ENCODE peak calls at places on chromosome X, in six cellular contexts. One of them, this sample, is unnamed.

GRCh38 chrX:2862404-2862803 is 33.7 kb downstream of the GYG2 start:
- DNase-seq in gastrocnemius medialis: no peak
- DNase-seq in GM12892: no peak
- DNase-seq in GM12891: no peak
- DNase-seq in HepG2: peak; percentile 7
- DNase-seq in H1: no peak
- DNase-seq in this sample: no peak

GRCh38 chrX:15224747-15225146 is 45.1 kb downstream of the ASB9 start:
- DNase-seq in gastrocnemius medialis: no peak
- DNase-seq in GM12892: no peak
- DNase-seq in GM12891: no peak
- DNase-seq in HepG2: no peak
- DNase-seq in H1: no peak
- DNase-seq in this sample: no peak

GRCh38 chrX:134761788-134762187 is 103.5 kb upstream of the PLAC1 start:
- DNase-seq in gastrocnemius medialis: no peak
- DNase-seq in GM12892: no peak
- DNase-seq in GM12891: no peak
- DNase-seq in HepG2: peak; percentile 2
- DNase-seq in H1: no peak
- DNase-seq in this sample: no peak

GRCh38 chrX:39883664-39884063 is 214.1 kb downstream of the BCOR start:
- DNase-seq in gastrocnemius medialis: no peak
- DNase-seq in GM12892: no peak
- DNase-seq in GM12891: no peak
- DNase-seq in HepG2: no peak
- DNase-seq in H1: no peak
- DNase-seq in this sample: no peak

GRCh38 chrX:40099046-40099968 is 1.5 kb upstream of the BCOR start:
- DNase-seq in gastrocnemius medialis: peak; percentile 25
- DNase-seq in GM12892: peak; percentile 44
- DNase-seq in GM12891: no peak
- DNase-seq in HepG2: no peak
- DNase-seq in H1: no peak
- DNase-seq in this sample: no peak

GRCh38 chrX:105375816-105376215 is 155.3 kb upstream of the TEX13A start:
- DNase-seq in gastrocnemius medialis: no peak
- DNase-seq in GM12892: no peak
- DNase-seq in GM12891: no peak
- DNase-seq in HepG2: no peak
- DNase-seq in H1: no peak
- DNase-seq in this sample: no peak

GRCh38 chrX:133648594-133648993 is 233.3 kb upstream of the GPC4 start:
- DNase-seq in gastrocnemius medialis: no peak
- DNase-seq in GM12892: no peak
- DNase-seq in GM12891: no peak
- DNase-seq in HepG2: no peak
- DNase-seq in H1: no peak
- DNase-seq in this sample: no peak

GRCh38 chrX:80816051-80816450 is 6.4 kb upstream of the BRWD3 start:
- DNase-seq in gastrocnemius medialis: no peak
- DNase-seq in GM12892: no peak
- DNase-seq in GM12891: no peak
- DNase-seq in HepG2: no peak
- DNase-seq in H1: no peak
- DNase-seq in this sample: no peak

GRCh38 chrX:40571600-40571999 is 9.2 kb upstream of the ATP6AP2 start:
- DNase-seq in gastrocnemius medialis: no peak
- DNase-seq in GM12892: no peak
- DNase-seq in GM12891: no peak
- DNase-seq in HepG2: no peak
- DNase-seq in H1: no peak
- DNase-seq in this sample: no peak

GRCh38 chrX:43349363-43349762 is 306.7 kb upstream of the MAOA start:
- DNase-seq in gastrocnemius medialis: peak; percentile 8
- DNase-seq in GM12892: peak; percentile 1
- DNase-seq in GM12891: no peak
- DNase-seq in HepG2: peak; percentile 44
- DNase-seq in H1: no peak
- DNase-seq in this sample: peak; percentile 0

GRCh38 chrX:3346436-3347329 is at the start of gene MXRA5:
- DNase-seq in gastrocnemius medialis: no peak
- DNase-seq in GM12892: no peak
- DNase-seq in GM12891: no peak
- DNase-seq in HepG2: no peak
- DNase-seq in H1: no peak
- DNase-seq in this sample: no peak

GRCh38 chrX:129654652-129655546 is at the start of gene APLN:
- DNase-seq in gastrocnemius medialis: no peak
- DNase-seq in GM12892: no peak
- DNase-seq in GM12891: no peak
- DNase-seq in HepG2: no peak
- DNase-seq in H1: no peak
- DNase-seq in this sample: no peak

GRCh38 chrX:110795645-110796510 is at the start of gene CHRDL1:
- DNase-seq in gastrocnemius medialis: peak; percentile 11
- DNase-seq in GM12892: no peak
- DNase-seq in GM12891: no peak
- DNase-seq in HepG2: no peak
- DNase-seq in H1: no peak
- DNase-seq in this sample: no peak

GRCh38 chrX:45434231-45434630 is 233.6 kb upstream of the DIPK2B start:
- DNase-seq in gastrocnemius medialis: no peak
- DNase-seq in GM12892: no peak
- DNase-seq in GM12891: no peak
- DNase-seq in HepG2: no peak
- DNase-seq in H1: no peak
- DNase-seq in this sample: no peak

GRCh38 chrX:123860983-123861382 is 1.1 kb downstream of the XIAP start:
- DNase-seq in gastrocnemius medialis: no peak
- DNase-seq in GM12892: no peak
- DNase-seq in GM12891: no peak
- DNase-seq in HepG2: no peak
- DNase-seq in H1: no peak
- DNase-seq in this sample: no peak

GRCh38 chrX:19683817-19684216 is 168.5 kb upstream of the MAP3K15 start:
- DNase-seq in gastrocnemius medialis: no peak
- DNase-seq in GM12892: no peak
- DNase-seq in GM12891: no peak
- DNase-seq in HepG2: no peak
- DNase-seq in H1: no peak
- DNase-seq in this sample: no peak

GRCh38 chrX:129984196-129984962 is 1.9 kb downstream of the BCORL1 start:
- DNase-seq in gastrocnemius medialis: no peak
- DNase-seq in GM12892: peak; percentile 42
- DNase-seq in GM12891: no peak
- DNase-seq in HepG2: no peak
- DNase-seq in H1: no peak
- DNase-seq in this sample: peak; percentile 47

GRCh38 chrX:2910109-2910508 is 19.0 kb downstream of the ARSD start:
- DNase-seq in gastrocnemius medialis: no peak
- DNase-seq in GM12892: no peak
- DNase-seq in GM12891: no peak
- DNase-seq in HepG2: no peak
- DNase-seq in H1: no peak
- DNase-seq in this sample: no peak

GRCh38 chrX:1581132-1581531 is 10.3 kb upstream of the AKAP17A start:
- DNase-seq in gastrocnemius medialis: no peak
- DNase-seq in GM12892: no peak
- DNase-seq in GM12891: no peak
- DNase-seq in HepG2: peak; percentile 52
- DNase-seq in H1: peak; percentile 33
- DNase-seq in this sample: no peak

GRCh38 chrX:38754102-38754790 is 47.0 kb upstream of the MID1IP1 start:
- DNase-seq in gastrocnemius medialis: peak; percentile 12
- DNase-seq in GM12892: no peak
- DNase-seq in GM12891: no peak
- DNase-seq in HepG2: peak; percentile 19
- DNase-seq in H1: no peak
- DNase-seq in this sample: no peak

GRCh38 chrX:42797646-42798045 is 19.7 kb upstream of the PPP1R2C start:
- DNase-seq in gastrocnemius medialis: no peak
- DNase-seq in GM12892: no peak
- DNase-seq in GM12891: no peak
- DNase-seq in HepG2: no peak
- DNase-seq in H1: no peak
- DNase-seq in this sample: peak; percentile 1

GRCh38 chrX:10217218-10217617 is 60.4 kb downstream of the CLCN4 start:
- DNase-seq in gastrocnemius medialis: no peak
- DNase-seq in GM12892: no peak
- DNase-seq in GM12891: no peak
- DNase-seq in HepG2: no peak
- DNase-seq in H1: no peak
- DNase-seq in this sample: no peak

GRCh38 chrX:14529288-14529989 is at the start of gene GLRA2:
- DNase-seq in gastrocnemius medialis: no peak
- DNase-seq in GM12892: no peak
- DNase-seq in GM12891: no peak
- DNase-seq in HepG2: peak; percentile 1
- DNase-seq in H1: no peak
- DNase-seq in this sample: no peak

GRCh38 chrX:13285693-13286092 is 34.2 kb downstream of the ATXN3L start:
- DNase-seq in gastrocnemius medialis: no peak
- DNase-seq in GM12892: no peak
- DNase-seq in GM12891: no peak
- DNase-seq in HepG2: no peak
- DNase-seq in H1: no peak
- DNase-seq in this sample: no peak

GRCh38 chrX:39140581-39140980 is 339.3 kb downstream of the MID1IP1 start:
- DNase-seq in gastrocnemius medialis: peak; percentile 64
- DNase-seq in GM12892: no peak
- DNase-seq in GM12891: no peak
- DNase-seq in HepG2: no peak
- DNase-seq in H1: no peak
- DNase-seq in this sample: no peak

GRCh38 chrX:138858946-138859345 is 147.4 kb upstream of the FGF13 start:
- DNase-seq in gastrocnemius medialis: no peak
- DNase-seq in GM12892: no peak
- DNase-seq in GM12891: no peak
- DNase-seq in HepG2: no peak
- DNase-seq in H1: no peak
- DNase-seq in this sample: no peak

GRCh38 chrX:149510386-149510785 is 5.3 kb upstream of the IDS start:
- DNase-seq in gastrocnemius medialis: no peak
- DNase-seq in GM12892: no peak
- DNase-seq in GM12891: no peak
- DNase-seq in HepG2: no peak
- DNase-seq in H1: no peak
- DNase-seq in this sample: no peak

GRCh38 chrX:82230013-82230412 is 1028.1 kb downstream of the SH3BGRL start:
- DNase-seq in gastrocnemius medialis: no peak
- DNase-seq in GM12892: no peak
- DNase-seq in GM12891: no peak
- DNase-seq in HepG2: no peak
- DNase-seq in H1: no peak
- DNase-seq in this sample: no peak

GRCh38 chrX:13050151-13050550 is 5.7 kb upstream of the FAM9C start:
- DNase-seq in gastrocnemius medialis: no peak
- DNase-seq in GM12892: no peak
- DNase-seq in GM12891: no peak
- DNase-seq in HepG2: no peak
- DNase-seq in H1: no peak
- DNase-seq in this sample: no peak

GRCh38 chrX:33336783-33337182 is 125.4 kb upstream of the DMD start:
- DNase-seq in gastrocnemius medialis: no peak
- DNase-seq in GM12892: no peak
- DNase-seq in GM12891: no peak
- DNase-seq in HepG2: peak; percentile 2
- DNase-seq in H1: no peak
- DNase-seq in this sample: no peak

GRCh38 chrX:11724122-11725017 is 33.7 kb upstream of the MSL3 start:
- DNase-seq in gastrocnemius medialis: no peak
- DNase-seq in GM12892: no peak
- DNase-seq in GM12891: no peak
- DNase-seq in HepG2: peak; percentile 0
- DNase-seq in H1: no peak
- DNase-seq in this sample: no peak

GRCh38 chrX:1380672-1381233 is 11.2 kb downstream of the SLC25A6 start:
- DNase-seq in gastrocnemius medialis: peak; percentile 41
- DNase-seq in GM12892: no peak
- DNase-seq in GM12891: no peak
- DNase-seq in HepG2: no peak
- DNase-seq in H1: no peak
- DNase-seq in this sample: no peak

GRCh38 chrX:1421433-1422134 is 29.7 kb upstream of the SLC25A6 start:
- DNase-seq in gastrocnemius medialis: no peak
- DNase-seq in GM12892: no peak
- DNase-seq in GM12891: no peak
- DNase-seq in HepG2: no peak
- DNase-seq in H1: no peak
- DNase-seq in this sample: no peak

GRCh38 chrX:139932901-139933796 is at the start of gene ATP11C:
- DNase-seq in gastrocnemius medialis: peak; percentile 82
- DNase-seq in GM12892: peak; percentile 48
- DNase-seq in GM12891: peak; percentile 46
- DNase-seq in HepG2: peak; percentile 70
- DNase-seq in H1: peak; percentile 56
- DNase-seq in this sample: peak; percentile 49
- TF ChIP-seq POLR2A in gastrocnemius medialis: peak; percentile 60
- TF ChIP-seq POLR2A in GM12892: peak; percentile 84
- TF ChIP-seq POLR2A in GM12891: peak; percentile 87
- TF ChIP-seq POLR2A in HepG2: peak; percentile 61
- TF ChIP-seq POLR2A in H1: no peak
- TF ChIP-seq POLR2A in this sample: peak; percentile 78

DNA sequence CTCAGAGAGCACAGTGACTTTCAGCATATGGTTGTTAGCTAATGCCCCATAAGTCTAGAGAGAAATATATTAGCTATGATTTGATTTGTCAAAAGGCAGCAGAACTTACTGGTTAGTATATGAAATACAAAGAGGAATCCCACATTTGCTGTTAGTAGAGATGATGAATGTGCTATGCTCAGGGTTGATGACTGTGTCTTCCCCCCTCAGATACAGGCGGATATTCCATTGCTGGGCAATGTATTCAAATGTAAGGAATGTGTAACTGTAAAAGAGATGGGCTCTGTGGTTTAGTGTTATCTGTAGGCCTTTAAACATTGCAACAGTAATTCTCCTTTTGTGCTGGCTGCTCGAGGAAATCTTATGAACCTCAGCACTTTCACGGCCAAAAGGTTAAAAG is 528.9 kb upstream of the ARX start:
- DNase-seq in gastrocnemius medialis: no peak
- DNase-seq in GM12892: no peak
- DNase-seq in GM12891: no peak
- DNase-seq in HepG2: no peak
- DNase-seq in H1: no peak
- DNase-seq in this sample: no peak
- TF ChIP-seq POLR2A in gastrocnemius medialis: no peak
- TF ChIP-seq POLR2A in GM12892: no peak
- TF ChIP-seq POLR2A in GM12891: no peak
- TF ChIP-seq POLR2A in HepG2: no peak
- TF ChIP-seq POLR2A in H1: no peak
- TF ChIP-seq POLR2A in this sample: no peak

GRCh38 chrX:49073641-49074575 is at the start of gene PRAF2:
- DNase-seq in gastrocnemius medialis: peak; percentile 92
- DNase-seq in GM12892: peak; percentile 87
- DNase-seq in GM12891: peak; percentile 90
- DNase-seq in HepG2: no peak
- DNase-seq in H1: peak; percentile 46
- DNase-seq in this sample: peak; percentile 60
- TF ChIP-seq POLR2A in gastrocnemius medialis: peak; percentile 48
- TF ChIP-seq POLR2A in GM12892: peak; percentile 23
- TF ChIP-seq POLR2A in GM12891: peak; percentile 36
- TF ChIP-seq POLR2A in HepG2: no peak
- TF ChIP-seq POLR2A in H1: peak; percentile 58
- TF ChIP-seq POLR2A in this sample: peak; percentile 81

GRCh38 chrX:153953892-153954617 is 9.6 kb upstream of the RENBP start:
- DNase-seq in gastrocnemius medialis: no peak
- DNase-seq in GM12892: no peak
- DNase-seq in GM12891: no peak
- DNase-seq in HepG2: no peak
- DNase-seq in H1: no peak
- DNase-seq in this sample: no peak
- TF ChIP-seq POLR2A in gastrocnemius medialis: no peak
- TF ChIP-seq POLR2A in GM12892: peak; percentile 46
- TF ChIP-seq POLR2A in GM12891: no peak
- TF ChIP-seq POLR2A in HepG2: no peak
- TF ChIP-seq POLR2A in H1: no peak
- TF ChIP-seq POLR2A in this sample: no peak

This sample was measured in H54.